ENCODE peak calls at places on chromosome 12, in four cellular contexts. Z, X, E and F are unnamed samples.
A peak's percentile ranks its signal among the peaks of the same experiment; 100 is the strongest.

GRCh38 chr12:92064420-92064819 is 81.2 kb downstream of the BTG1 start:
- DNase-seq in X (no peak), Z (no peak), E (peak; percentile 43), F (no peak)

GRCh38 chr12:111443586-111443985 is 37.9 kb downstream of the SH2B3 start:
- DNase-seq in Z (peak; percentile 80), E (peak; percentile 79), X (no peak), F (peak; percentile 45)

GRCh38 chr12:3885179-3886094 is 12.2 kb upstream of the PARP11 start:
- DNase-seq in X (peak; percentile 71), E (peak; percentile 66), Z (peak; percentile 48), F (peak; percentile 66)

GRCh38 chr12:8912910-8913309 is 1.4 kb upstream of the PHC1 start:
- DNase-seq in E (no peak), Z (no peak), X (no peak), F (peak; percentile 84)

GRCh38 chr12:31005256-31005943 is 68.3 kb upstream of the DDX11 start:
- DNase-seq in E (no peak), X (no peak), Z (no peak), F (no peak)

GRCh38 chr12:24739094-24739779 is 209.7 kb downstream of the BCAT1 start:
- DNase-seq in Z (no peak), X (no peak), E (no peak), F (no peak)

GRCh38 chr12:32134144-32134888 is 27.7 kb downstream of the BICD1 start:
- DNase-seq in Z (peak; percentile 83), X (peak; percentile 43), E (peak; percentile 15), F (peak; percentile 68)

GRCh38 chr12:110270125-110270962 is 10.7 kb upstream of the ATP2A2 start:
- DNase-seq in X (peak; percentile 68), E (peak; percentile 82), Z (peak; percentile 73), F (peak; percentile 66)

GRCh38 chr12:117100251-117100650 is 1.0 kb upstream of the TESC start:
- DNase-seq in E (peak; percentile 26), X (no peak), Z (peak; percentile 16), F (peak; percentile 75)

GRCh38 chr12:116864371-116865160 is 16.7 kb downstream of the HRK start:
- DNase-seq in E (no peak), X (peak; percentile 49), Z (peak; percentile 87), F (no peak)